ENCODE peak calls at places on chromosomes 1 and 21, in five cellular contexts. E is activated T-cell treated with anti-CD3 and anti-CD28 coated beads for 1 hour, X is T-cell, J is NCI-H1694, M is NCI-H2171. K is an unnamed sample.

GRCh38 chr1:62283361-62283760 is 35.9 kb downstream of the KANK4 start:
- DNase-seq in J (no peak), X (no peak), M (no peak), E (no peak), K (no peak)

GRCh38 chr1:241834733-241835377 is 13.1 kb upstream of the EXO1 start:
- DNase-seq in E (no peak), X (no peak), M (no peak), J (peak; percentile 41), K (no peak)

GRCh38 chr1:109240158-109241152 is 8.9 kb upstream of the CELSR2 start:
- DNase-seq in E (no peak), J (peak; percentile 65), X (no peak), M (peak; percentile 74), K (peak; percentile 14)

GRCh38 chr1:11157867-11158266 is 31.3 kb upstream of the ANGPTL7 start:
- DNase-seq in J (peak; percentile 77), M (peak; percentile 80), E (no peak), X (no peak), K (no peak)

GRCh38 chr1:66333463-66334232 is 200.3 kb upstream of the SGIP1 start:
- DNase-seq in J (no peak), M (no peak), E (no peak), X (no peak), K (no peak)

GRCh38 chr1:45403298-45404079 is 63.2 kb upstream of the MUTYH start:
- DNase-seq in J (no peak), X (no peak), M (no peak), E (no peak), K (no peak)

GRCh38 chr1:56194911-56195310 is 384.5 kb downstream of the PLPP3 start:
- DNase-seq in E (no peak), J (no peak), X (no peak), M (no peak), K (no peak)

GRCh38 chr1:107637101-107637500 is 327.9 kb downstream of the VAV3 start:
- DNase-seq in J (no peak), E (no peak), X (no peak), M (no peak), K (no peak)

GRCh38 chr1:205373022-205373421 is 16.3 kb upstream of the KLHDC8A start:
- DNase-seq in E (no peak), M (no peak), X (no peak), J (no peak), K (no peak)

GRCh38 chr1:248841702-248842395 is 3.8 kb downstream of the ZNF672 start:
- DNase-seq in E (no peak), J (peak; percentile 35), X (peak; percentile 47), M (no peak), K (no peak)

GRCh38 chr1:245657371-245657770 is 502.6 kb downstream of the KIF26B start:
- DNase-seq in M (no peak), X (no peak), E (no peak), J (no peak), K (no peak)

GRCh38 chr1:7550261-7550850 is 220.7 kb upstream of the VAMP3 start:
- DNase-seq in J (no peak), X (no peak), E (no peak), M (no peak), K (no peak)

GRCh38 chr21:39087238-39087975 is 95.8 kb downstream of the PSMG1 start:
- DNase-seq in E (no peak), J (no peak), M (no peak), X (no peak), K (no peak)

GRCh38 chr1:177145102-177145779 is 19.3 kb downstream of the ASTN1 start:
- DNase-seq in J (no peak), X (no peak), E (no peak), M (no peak), K (no peak)

GRCh38 chr1:22105611-22106207 is 37.2 kb downstream of the WNT4 start:
- DNase-seq in E (no peak), J (peak; percentile 38), X (peak; percentile 13), M (peak; percentile 51), K (peak; percentile 44)

GRCh38 chr1:64042331-64043100 is 160.9 kb upstream of the UBE2U start:
- DNase-seq in M (no peak), E (no peak), J (peak; percentile 55), X (no peak), K (no peak)

GRCh38 chr1:62395291-62395690 is 41.6 kb upstream of the USP1 start:
- DNase-seq in X (no peak), J (no peak), M (no peak), E (no peak), K (no peak)

GRCh38 chr1:97105531-97105930 is 383.9 kb downstream of the PTBP2 start:
- DNase-seq in J (no peak), X (no peak), E (no peak), M (no peak), K (no peak)

GRCh38 chr1:99814373-99814900 is 35.7 kb upstream of the AGL start:
- DNase-seq in X (no peak), E (no peak), J (no peak), M (no peak), K (no peak)

GRCh38 chr21:45372732-45373355 is 32.1 kb upstream of the COL18A1 start:
- DNase-seq in M (no peak), J (no peak), E (no peak), X (no peak), K (no peak)

GRCh38 chr1:24464378-24464770 is 38.3 kb upstream of the RCAN3 start:
- DNase-seq in X (no peak), M (no peak), J (no peak), E (no peak), K (no peak)

GRCh38 chr1:223180803-223181321 is 37.8 kb upstream of the TLR5 start:
- DNase-seq in X (no peak), E (no peak), M (no peak), J (no peak), K (no peak)

GRCh38 chr1:227869281-227869842 is 53.9 kb downstream of the PRSS38 start:
- DNase-seq in X (no peak), J (no peak), E (no peak), M (no peak), K (no peak)

GRCh38 chr1:21906173-21907078 is 30.7 kb downstream of the HSPG2 start:
- DNase-seq in X (no peak), E (no peak), M (no peak), J (no peak), K (no peak)

GRCh38 chr1:28848408-28848807 is 36.4 kb downstream of the OPRD1 start:
- DNase-seq in E (no peak), M (no peak), J (no peak), X (no peak), K (no peak)

GRCh38 chr21:42734323-42734971 is 81.0 kb downstream of the PDE9A start:
- DNase-seq in X (no peak), M (no peak), E (no peak), J (no peak), K (no peak)

GRCh38 chr1:186828612-186829542 is at the start of gene PLA2G4A:
- DNase-seq in E (no peak), X (no peak), M (no peak), J (no peak), K (no peak)

GRCh38 chr1:225908773-225909172 is 15.3 kb downstream of the PYCR2 start:
- DNase-seq in J (no peak), E (no peak), M (no peak), X (no peak), K (no peak)

GRCh38 chr1:236287356-236287755 is 5.6 kb upstream of the ERO1B start:
- DNase-seq in X (no peak), J (no peak), M (no peak), E (no peak), K (no peak)

GRCh38 chr1:154407021-154407865 is 2.1 kb downstream of the IL6R start:
- DNase-seq in X (no peak), J (no peak), E (no peak), M (no peak), K (peak; percentile 17)